ENCODE peak calls at places on chromosomes 7 and 10, in five cellular contexts. S is tibial nerve, G is sigmoid colon, R is ovary, V is A549. Q is an unnamed sample.

GRCh38 chr10:60446070-60446833 is 56.6 kb upstream of the ANK3 start:
- DNase-seq in V (no peak), G (no peak), R (no peak), S (no peak), Q (no peak)

GRCh38 chr7:90188281-90188680 is 23.3 kb upstream of the STEAP2 start:
- DNase-seq in R (no peak), G (no peak), S (no peak), V (no peak), Q (peak; percentile 55)

GRCh38 chr7:129786825-129787563 is 165.8 kb downstream of the UBE2H start:
- DNase-seq in V (no peak), R (no peak), S (no peak), G (no peak), Q (no peak)

GRCh38 chr7:83212883-83213282 is 50.2 kb upstream of the PCLO start:
- DNase-seq in S (no peak), V (no peak), G (no peak), R (no peak), Q (no peak)

GRCh38 chr10:88150338-88150737 is 286.9 kb downstream of the PTEN start:
- DNase-seq in V (peak; percentile 59), R (no peak), G (no peak), S (no peak), Q (no peak)

GRCh38 chr10:44981172-44982113 is 2.8 kb upstream of the DEPP1 start:
- DNase-seq in G (peak; percentile 83), R (peak; percentile 36), V (peak; percentile 63), S (no peak), Q (no peak)

GRCh38 chr10:12608761-12609160 is 259.4 kb downstream of the CAMK1D start:
- DNase-seq in R (no peak), S (no peak), V (no peak), G (no peak), Q (no peak)

GRCh38 chr10:34768261-34768971 is 46.7 kb downstream of the PARD3 start:
- DNase-seq in V (peak; percentile 44), S (no peak), G (peak; percentile 91), R (peak; percentile 29), Q (peak; percentile 86)

GRCh38 chr7:156935250-156935649 is 14.3 kb upstream of the NOM1 start:
- DNase-seq in G (no peak), R (no peak), V (no peak), S (no peak), Q (no peak)

GRCh38 chr10:97914837-97915211 is 65.2 kb downstream of the GOLGA7B start:
- DNase-seq in V (peak; percentile 82), G (peak; percentile 79), S (peak; percentile 48), R (peak; percentile 59), Q (peak; percentile 78)

GRCh38 chr10:124109261-124109660 is 15.9 kb upstream of the CHST15 start:
- DNase-seq in R (no peak), S (no peak), V (no peak), G (no peak), Q (no peak)

GRCh38 chr10:18868919-18869318 is 179.7 kb upstream of the MALRD1 start:
- DNase-seq in S (no peak), V (no peak), G (no peak), R (no peak), Q (no peak)

GRCh38 chr10:114103286-114103685 is 59.6 kb downstream of the ADRB1 start:
- DNase-seq in S (no peak), G (no peak), V (peak; percentile 74), R (no peak), Q (no peak)

GRCh38 chr7:157401567-157402387 is 65.0 kb downstream of the DNAJB6 start:
- DNase-seq in R (no peak), S (no peak), V (no peak), G (peak; percentile 46), Q (no peak)

GRCh38 chr10:83373659-83374058 is 765.6 kb upstream of the GHITM start:
- DNase-seq in R (no peak), G (no peak), V (no peak), S (no peak), Q (no peak)

GRCh38 chr7:2190531-2190930 is 42.2 kb downstream of the MAD1L1 start:
- DNase-seq in S (no peak), G (no peak), V (no peak), R (no peak), Q (no peak)

GRCh38 chr10:67815571-67816059 is 22.4 kb downstream of the DNAJC12 start:
- DNase-seq in G (no peak), S (no peak), V (peak; percentile 71), R (no peak), Q (no peak)

GRCh38 chr7:81684513-81685262 is 85.2 kb downstream of the HGF start:
- DNase-seq in V (peak; percentile 71), R (peak; percentile 90), G (peak; percentile 98), S (peak; percentile 93), Q (peak; percentile 79)

GRCh38 chr10:110225756-110226554 is 18.6 kb downstream of the MXI1 start:
- DNase-seq in V (peak; percentile 74), S (peak; percentile 76), G (peak; percentile 97), R (peak; percentile 92), Q (peak; percentile 93)
- TF ChIP-seq EP300 in V (no peak), S (peak; percentile 85), G (peak; percentile 29), R (peak; percentile 31), Q (no peak)

DNA sequence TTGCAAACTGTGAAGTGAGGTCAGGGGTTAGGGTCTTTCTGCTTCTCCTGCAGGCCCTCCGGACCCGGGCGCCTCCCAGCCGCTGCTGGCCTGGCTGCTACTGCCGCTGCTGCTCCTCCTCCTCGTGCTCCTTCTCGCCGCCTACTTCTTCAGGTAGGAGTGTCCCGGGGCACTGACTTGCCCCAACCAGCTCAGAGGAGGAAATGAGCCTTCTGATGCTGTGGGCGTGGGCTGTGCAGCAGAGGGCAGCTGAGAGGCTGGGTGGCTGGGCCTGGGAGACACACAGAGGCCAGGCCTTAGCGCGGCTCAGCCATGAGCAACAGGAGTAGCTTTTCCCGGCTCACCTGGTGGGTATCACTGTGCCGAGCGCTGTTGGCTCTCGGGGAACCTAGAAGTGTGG is 78.9 kb downstream of the MKI67 start:
- DNase-seq in V (no peak), S (peak; percentile 49), R (no peak), G (peak; percentile 85), Q (peak; percentile 92)
- TF ChIP-seq POLR2A in V (no peak), S (peak; percentile 31), R (no peak), G (peak; percentile 53), Q (peak; percentile 83)

DNA sequence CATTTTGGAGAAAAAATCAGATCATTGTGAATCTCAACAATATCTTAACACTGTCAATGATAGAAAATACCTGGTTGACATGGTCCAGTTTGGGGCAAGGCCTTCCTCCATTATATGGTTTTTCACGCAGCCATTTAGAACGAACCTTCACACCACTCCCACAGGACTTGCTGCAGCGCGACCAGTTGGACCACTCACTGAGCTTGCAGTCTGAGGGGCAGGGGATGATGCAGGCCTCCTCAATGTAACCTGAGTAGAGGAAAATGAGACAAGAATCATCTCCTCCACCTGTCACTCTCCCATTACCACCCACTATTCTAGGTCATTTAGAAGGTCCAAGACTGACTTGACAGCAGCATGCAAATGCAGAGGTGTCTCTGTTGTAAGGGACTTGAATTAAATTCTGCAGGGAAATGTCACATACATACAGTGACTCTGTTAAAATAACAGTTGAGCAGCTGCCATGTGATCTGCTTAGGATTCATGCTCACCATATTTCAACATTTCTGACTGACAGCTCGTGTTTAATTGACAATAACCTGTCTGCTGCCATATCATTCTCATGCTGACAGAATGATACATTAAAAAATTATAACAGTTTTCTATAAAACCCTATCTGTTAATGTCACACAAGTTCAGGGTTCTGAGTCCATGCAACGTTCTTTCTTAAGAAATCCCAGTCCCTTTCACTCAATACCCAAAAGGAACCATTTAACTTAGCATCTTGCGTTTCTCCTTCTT is 403.0 kb downstream of the THSD7A start:
- DNase-seq in S (no peak), R (no peak), V (no peak), G (no peak), Q (no peak)
- TF ChIP-seq EP300 in S (no peak), R (no peak), V (no peak), G (no peak), Q (no peak)

GRCh38 chr10:30430544-30431298 is 3.3 kb upstream of the MAP3K8 start:
- DNase-seq in S (no peak), G (no peak), R (no peak), V (no peak), Q (no peak)
- TF ChIP-seq POLR2A in S (no peak), G (no peak), R (no peak), V (no peak), Q (no peak)

GRCh38 chr7:54345746-54346145 is 196.4 kb upstream of the VSTM2A start:
- DNase-seq in S (no peak), R (no peak), G (no peak), V (no peak), Q (no peak)
- TF ChIP-seq EP300 in S (no peak), R (no peak), G (no peak), V (no peak), Q (no peak)